ENCODE peak calls at places on chromosomes 13 and 19, in four cellular contexts. F is kidney epithelial cell, J is choroid plexus epithelial cell, E is endodermal cell. U is an unnamed sample.

GRCh38 chr13:94454906-94455305 is 24.6 kb downstream of the DCT start:
- DNase-seq in F (no peak), J (no peak), E (no peak), U (no peak)

GRCh38 chr13:48562296-48563066 is 29.6 kb upstream of the RCBTB2 start:
- DNase-seq in F (no peak), E (no peak), J (no peak), U (no peak)

GRCh38 chr19:23283925-23284324 is 33.7 kb upstream of the ZNF724 start:
- DNase-seq in F (no peak), J (peak), E (peak), U (no peak)

GRCh38 chr13:27583645-27584044 is 36.7 kb downstream of the LNX2 start:
- DNase-seq in J (peak), E (no peak), F (no peak), U (no peak)

GRCh38 chr19:7506385-7507328 is 9.2 kb upstream of the ZNF358 start:
- DNase-seq in J (peak), F (no peak), E (peak), U (no peak)

GRCh38 chr13:77537302-77537919 is 1.9 kb downstream of the SCEL start:
- DNase-seq in F (no peak), E (no peak), J (no peak), U (no peak)

GRCh38 chr19:2494447-2495129 is 18.7 kb downstream of the GADD45B start:
- DNase-seq in F (no peak), J (peak), E (no peak), U (no peak)

GRCh38 chr13:51623473-51623872 is 39.2 kb downstream of the WDFY2 start:
- DNase-seq in F (no peak), E (no peak), J (peak), U (no peak)

GRCh38 chr19:32345261-32346207 is at the start of gene ZNF507:
- DNase-seq in J (peak), F (no peak), E (peak), U (no peak)

GRCh38 chr13:96650301-96650886 is 343.9 kb downstream of the OXGR1 start:
- DNase-seq in E (no peak), J (peak), F (peak), U (no peak)

GRCh38 chr13:97344250-97345175 is 89.5 kb upstream of the RAP2A start:
- DNase-seq in F (peak), J (peak), E (peak), U (no peak)

GRCh38 chr19:5459360-5459759 is 4.1 kb downstream of the ZNRF4 start:
- DNase-seq in J (peak), F (no peak), E (no peak), U (no peak)

GRCh38 chr19:53537523-53538377 is at the start of gene ZNF331:
- DNase-seq in F (no peak), J (peak), E (peak), U (no peak)

GRCh38 chr13:98454389-98454881 is 122.5 kb downstream of the STK24 start:
- DNase-seq in J (peak), F (no peak), E (no peak), U (peak)

GRCh38 chr13:37476874-37477273 is 121.7 kb downstream of the POSTN start:
- DNase-seq in J (peak), F (no peak), E (peak), U (no peak)

GRCh38 chr13:95154441-95154886 is 146.8 kb downstream of the ABCC4 start:
- DNase-seq in E (no peak), F (no peak), J (no peak), U (no peak)

GRCh38 chr19:33293255-33294057 is 8.9 kb downstream of the CEBPA start:
- DNase-seq in E (no peak), J (peak), F (no peak), U (peak)

GRCh38 chr19:15680923-15681322 is 8.0 kb downstream of the CYP4F12 start:
- DNase-seq in E (no peak), F (no peak), J (no peak), U (no peak)

GRCh38 chr13:95445116-95445515 is 107.4 kb upstream of the CLDN10 start:
- DNase-seq in J (no peak), F (no peak), E (no peak), U (no peak)

DNA sequence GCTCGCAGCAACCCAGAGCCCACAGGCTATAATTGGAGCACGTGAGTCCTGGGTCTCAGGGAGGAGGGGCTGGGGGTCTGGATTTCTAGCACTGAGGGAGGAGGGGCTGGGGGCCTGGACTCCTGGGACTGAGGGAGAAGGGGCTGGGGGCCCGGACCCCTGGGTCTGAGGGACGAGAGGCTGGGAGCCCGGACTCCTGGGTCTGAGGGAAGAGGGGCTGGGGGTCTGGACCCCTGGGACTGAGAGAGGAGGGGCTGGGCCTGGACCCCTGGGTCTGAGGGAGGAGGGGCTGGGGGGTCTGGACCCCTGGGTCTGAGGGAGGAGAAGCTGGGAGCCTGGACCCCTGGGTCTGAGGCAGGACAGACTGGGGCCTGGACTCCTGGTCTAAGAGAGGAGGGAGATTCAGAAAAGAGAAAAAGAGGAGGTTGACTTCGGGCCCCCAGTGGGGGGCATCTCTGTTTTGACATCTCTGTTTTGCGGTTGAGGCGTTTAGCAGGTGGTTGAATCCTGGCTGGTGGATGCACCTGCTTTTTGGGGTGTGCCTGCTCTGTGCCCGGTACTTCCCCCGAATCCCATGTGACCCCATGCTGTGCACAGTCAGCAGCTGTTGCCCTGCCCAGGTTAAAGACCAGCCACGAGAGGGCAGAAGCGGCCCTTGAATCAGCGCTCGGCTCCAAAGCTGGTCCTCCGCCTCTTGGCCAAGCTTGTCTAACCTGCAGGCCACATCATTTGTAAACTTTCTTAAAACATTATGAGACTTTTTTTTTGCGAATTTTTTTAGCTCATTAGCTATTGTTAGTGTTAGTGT is 10.5 kb downstream of the PVR start:
- DNase-seq in J (peak), E (peak), F (no peak), U (no peak)
- TF ChIP-seq CTCF in J (peak), E (peak), F (peak), U (peak)

GRCh38 chr19:3683866-3684816 is 16.1 kb downstream of the PIP5K1C start:
- DNase-seq in J (peak), E (peak), F (peak), U (no peak)
- H3K4me3 ChIP-seq in J (no peak), E (no peak), F (no peak), U (no peak)

DNA sequence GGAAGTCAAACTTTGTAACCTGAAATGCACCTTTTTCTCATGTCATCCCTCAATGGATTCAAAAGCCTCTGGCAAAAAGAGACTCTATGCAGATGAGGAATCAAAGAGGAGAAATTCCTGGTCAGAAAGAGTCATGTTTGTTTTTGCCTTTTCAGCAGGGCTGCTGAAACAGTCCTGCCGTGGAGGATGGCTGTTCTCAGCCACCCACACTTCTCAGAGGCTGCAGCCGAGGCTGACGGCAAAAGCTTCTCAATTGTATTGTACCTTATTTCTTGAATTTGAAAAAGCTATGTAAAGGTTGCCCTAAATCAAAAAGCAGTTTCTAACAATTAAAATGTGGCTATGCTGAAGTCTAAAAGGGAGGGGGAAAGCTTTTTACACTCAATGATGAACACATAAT is 385.3 kb downstream of the KCTD12 start:
- DNase-seq in E (no peak), J (no peak), F (no peak), U (no peak)
- TF ChIP-seq CTCF in E (no peak), J (no peak), F (no peak), U (no peak)

GRCh38 chr19:47036233-47036651 is 12.2 kb downstream of the TMEM160 start:
- DNase-seq in J (no peak), E (no peak), F (no peak), U (no peak)

GRCh38 chr19:47035495-47036232 is 12.8 kb downstream of the TMEM160 start:
- DNase-seq in E (peak), J (peak), F (peak), U (peak)

GRCh38 chr19:47037766-47038165 is 10.7 kb downstream of the TMEM160 start:
- DNase-seq in F (no peak), E (no peak), J (no peak), U (no peak)

GRCh38 chr19:47032171-47032811 is 12.7 kb downstream of the NPAS1 start:
- DNase-seq in J (peak), E (peak), F (no peak), U (no peak)

DNA sequence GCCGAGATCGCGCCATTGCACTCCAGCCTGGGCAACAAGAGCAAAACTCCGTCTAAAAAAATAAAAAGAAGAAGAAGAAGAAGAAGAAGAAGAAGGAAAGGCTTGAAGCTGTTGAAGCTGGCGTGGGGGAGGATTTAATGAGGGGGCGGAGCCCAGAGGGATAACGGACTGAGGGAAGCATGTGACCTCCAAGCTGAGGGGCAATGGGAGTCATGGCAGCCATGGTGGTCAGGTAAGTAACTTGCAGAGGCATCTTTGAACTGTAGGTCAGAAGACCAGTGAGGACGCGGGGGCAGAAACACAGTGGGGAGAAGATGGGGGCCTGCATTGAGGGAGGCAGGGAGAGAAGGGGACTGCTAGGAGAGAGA is 13.3 kb downstream of the TMEM160 start:
- DNase-seq in J (peak), E (peak), F (no peak), U (no peak)
- H3K4me3 ChIP-seq in J (no peak), E (peak), F (peak), U (peak)

DNA sequence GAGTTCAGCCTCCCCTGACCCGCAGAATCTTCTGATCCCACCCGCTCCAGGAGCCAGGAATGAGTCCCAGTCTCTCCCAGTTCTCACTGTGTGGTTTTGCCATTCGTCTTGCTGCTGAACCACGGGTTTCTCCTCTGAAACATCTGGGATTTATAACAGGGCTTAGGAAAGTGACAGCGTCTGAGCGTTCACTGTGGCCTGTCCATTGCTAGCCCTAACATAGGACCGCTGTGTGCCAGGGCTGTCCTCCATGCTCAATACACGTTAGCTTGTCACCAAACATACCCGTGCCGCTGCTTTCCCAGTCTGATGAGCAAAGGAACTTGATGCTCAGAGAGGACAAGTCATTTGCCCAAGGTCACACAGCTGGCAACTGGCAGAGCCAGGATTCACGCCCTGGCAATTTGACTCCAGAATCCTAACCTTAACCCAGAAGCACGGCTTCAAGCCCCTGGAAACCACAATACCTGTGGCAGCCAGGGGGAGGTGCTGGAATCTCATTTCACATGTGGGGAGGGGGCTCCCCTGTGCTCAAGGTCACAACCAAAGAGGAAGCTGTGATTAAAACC is 1.1 kb upstream of the APOE start:
- DNase-seq in E (peak), J (no peak), F (no peak), U (no peak)
- TF ChIP-seq CTCF in E (peak), J (peak), F (no peak), U (peak)

GRCh38 chr19:13001166-13001501 is 5.9 kb downstream of the NFIX start:
- DNase-seq in F (no peak), E (no peak), J (no peak), U (no peak)
- H3K4me3 ChIP-seq in F (no peak), E (no peak), J (no peak), U (no peak)

GRCh38 chr19:12610540-12611360 is at the start of the genes ZNF490 and ZNF791:
- DNase-seq in F (peak), E (peak), J (peak), U (peak)
- TF ChIP-seq CTCF in F (peak), E (peak), J (peak), U (peak)

GRCh38 chr19:37725181-37725580 is 5.6 kb upstream of the ZNF607 start:
- DNase-seq in E (no peak), F (no peak), J (peak), U (no peak)

GRCh38 chr19:37718357-37718756 is 1.2 kb downstream of the ZNF607 start:
- DNase-seq in E (peak), F (no peak), J (peak), U (no peak)

GRCh38 chr19:37719111-37719926 is at the start of gene ZNF607:
- DNase-seq in E (peak), F (peak), J (peak), U (peak)

GRCh38 chr19:37716140-37716539 is 3.4 kb downstream of the ZNF607 start:
- DNase-seq in F (no peak), J (no peak), E (no peak), U (no peak)

GRCh38 chr19:37719927-37720265 is 335 bp upstream of the ZNF607 start:
- DNase-seq in F (no peak), E (no peak), J (no peak), U (no peak)
- H3K4me3 ChIP-seq in F (peak), E (peak), J (peak), U (peak)

GRCh38 chr19:42175335-42175734 is 42.1 kb downstream of the DEDD2 start:
- DNase-seq in J (no peak), F (no peak), E (no peak), U (no peak)

GRCh38 chr19:42176649-42176989 is 40.9 kb downstream of the DEDD2 start:
- DNase-seq in J (no peak), F (no peak), E (no peak), U (no peak)

GRCh38 chr19:42175952-42176648 is 41.4 kb downstream of the DEDD2 start:
- DNase-seq in E (peak), J (peak), F (no peak), U (no peak)

GRCh38 chr19:42177686-42178019 is 39.8 kb downstream of the DEDD2 start:
- DNase-seq in E (no peak), J (no peak), F (no peak), U (no peak)

GRCh38 chr19:42176990-42177685 is 40.3 kb downstream of the DEDD2 start:
- DNase-seq in J (peak), E (peak), F (peak), U (peak)
- TF ChIP-seq CTCF in J (peak), E (peak), F (no peak), U (peak)

GRCh38 chr19:55956431-55956830 is 8.8 kb downstream of the NLRP8 start:
- DNase-seq in E (no peak), F (no peak), J (no peak), U (no peak)
- H3K4me3 ChIP-seq in E (no peak), F (no peak), J (no peak), U (no peak)

U was measured in AG04450.